ENCODE peak calls at places on chromosomes 2 and 18, in nine cellular contexts. S is Kasumi-1; M is stromal cell of bone marrow; K is HFFc6; E is kidney; G is H54; P is stimulated activated CD8-positive, alpha-beta memory T cell treated with anti-CD3 and anti-CD28 coated beads, Interleukin-15, amount 100 ng/mL, for 24 hours; D is T follicular helper cell; F is HEK293T. T is an unnamed sample.

GRCh38 chr2:98032086-98032485 is 36.3 kb upstream of the TMEM131 start:
- DNase-seq in S (no peak), M (no peak), K (no peak), E (no peak), G (no peak), P (no peak), D (no peak), F (no peak), T (no peak)

GRCh38 chr18:43692291-43692690 is 415.0 kb upstream of the SYT4 start:
- DNase-seq in S (no peak), M (no peak), K (peak), E (no peak), G (no peak), P (no peak), D (no peak), F (no peak), T (no peak)

GRCh38 chr2:105299290-105299689 is 30.2 kb downstream of the TGFBRAP1 start:
- DNase-seq in S (no peak), M (no peak), K (no peak), E (no peak), G (no peak), P (no peak), D (no peak), F (peak), T (no peak)

GRCh38 chr2:166373951-166374350 is 1.8 kb downstream of the SCN9A start:
- DNase-seq in S (no peak), M (no peak), K (peak), E (no peak), G (peak), P (no peak), D (no peak), F (peak), T (no peak)

GRCh38 chr2:147045113-147045512 is 799.7 kb upstream of the ACVR2A start:
- DNase-seq in S (peak), M (no peak), K (no peak), E (no peak), G (no peak), P (no peak), D (peak), F (peak), T (peak)

GRCh38 chr18:34772887-34773286 is 62.8 kb downstream of the DTNA start:
- DNase-seq in S (peak), M (no peak), K (peak), E (no peak), G (no peak), P (no peak), D (no peak), F (no peak), T (no peak)

GRCh38 chr2:239315308-239315707 is 85.5 kb downstream of the HDAC4 start:
- DNase-seq in S (no peak), M (no peak), K (no peak), E (no peak), G (no peak), P (no peak), D (no peak), F (no peak), T (no peak)

GRCh38 chr18:58758606-58759005 is 87.3 kb downstream of the MALT1 start:
- DNase-seq in S (no peak), M (no peak), K (no peak), E (no peak), G (no peak), P (no peak), D (no peak), F (no peak), T (no peak)

GRCh38 chr2:42052702-42053481 is 5.1 kb downstream of the PKDCC start:
- DNase-seq in S (no peak), M (no peak), K (no peak), E (peak), G (no peak), P (no peak), D (no peak), F (no peak), T (no peak)

GRCh38 chr18:63273170-63273925 is 46.2 kb downstream of the BCL2 start:
- DNase-seq in S (no peak), M (no peak), K (no peak), E (no peak), G (no peak), P (no peak), D (no peak), F (no peak), T (no peak)

GRCh38 chr2:31561823-31562222 is 18.9 kb downstream of the SRD5A2 start:
- DNase-seq in S (no peak), M (no peak), K (no peak), E (no peak), G (no peak), P (no peak), D (no peak), F (no peak), T (no peak)

GRCh38 chr2:42923632-42924425 is 131.4 kb upstream of the HAAO start:
- DNase-seq in S (no peak), M (no peak), K (no peak), E (no peak), G (no peak), P (no peak), D (no peak), F (no peak), T (no peak)

T was measured in T-helper 9 cell.